ENCODE peak calls at places on chromosomes 3 and 15, in six cellular contexts. E is suprapubic skin, X is right atrium auricular region, B is endothelial cell of umbilical vein, Y is sigmoid colon, N is GM12865. F is an unnamed sample.

GRCh38 chr3:42101481-42101880 is 10.3 kb downstream of the TRAK1 start:
- DNase-seq in E (no peak), X (no peak), B (no peak), Y (no peak), N (no peak), F (no peak)

GRCh38 chr3:42747581-42747980 is 25.5 kb downstream of the CCDC13 start:
- DNase-seq in E (peak), X (peak), B (no peak), Y (no peak), N (no peak), F (peak)

GRCh38 chr3:78495326-78495725 is 1272.5 kb downstream of the ROBO1 start:
- DNase-seq in E (no peak), X (no peak), B (no peak), Y (no peak), N (no peak), F (no peak)

GRCh38 chr3:41365973-41366372 is 166.7 kb downstream of the CTNNB1 start:
- DNase-seq in E (no peak), X (no peak), B (no peak), Y (no peak), N (no peak), F (no peak)

GRCh38 chr3:134460965-134461364 is 24.8 kb downstream of the ANAPC13 start:
- DNase-seq in E (no peak), X (no peak), B (no peak), Y (no peak), N (no peak), F (no peak)

GRCh38 chr3:60046212-60046611 is 996.4 kb upstream of the CFAP20DC start:
- DNase-seq in E (no peak), X (no peak), B (no peak), Y (no peak), N (no peak), F (no peak)

GRCh38 chr3:46517782-46518181 is 20.0 kb downstream of the RTP3 start:
- DNase-seq in E (no peak), X (no peak), B (no peak), Y (no peak), N (no peak), F (no peak)

GRCh38 chr3:95408464-95408862 is 1345.6 kb downstream of the NSUN3 start:
- DNase-seq in E (no peak), X (no peak), B (no peak), Y (no peak), N (no peak), F (no peak)

GRCh38 chr3:197331131-197331530 is 32.7 kb upstream of the DLG1 start:
- DNase-seq in E (no peak), X (no peak), B (no peak), Y (no peak), N (peak), F (no peak)

GRCh38 chr3:194632983-194633348 is 253 bp downstream of the TMEM44 start:
- DNase-seq in E (no peak), X (no peak), B (peak), Y (peak), N (no peak), F (peak)

GRCh38 chr3:20405731-20406130 is 219.7 kb upstream of the SGO1 start:
- DNase-seq in E (no peak), X (no peak), B (no peak), Y (no peak), N (no peak), F (no peak)

GRCh38 chr15:28979208-28979891 is 93.6 kb downstream of the APBA2 start:
- DNase-seq in E (no peak), X (peak), B (no peak), Y (no peak), N (no peak), F (no peak)

GRCh38 chr15:72184165-72184811 is 13.3 kb downstream of the GRAMD2A start:
- DNase-seq in E (peak), X (no peak), B (no peak), Y (no peak), N (no peak), F (no peak)

GRCh38 chr3:12822725-12823373 is 18.5 kb downstream of the RPL32 start:
- DNase-seq in E (no peak), X (no peak), B (no peak), Y (no peak), N (no peak), F (no peak)

GRCh38 chr3:134594236-134594825 is 56.5 kb downstream of the KY start:
- DNase-seq in E (no peak), X (no peak), B (no peak), Y (no peak), N (no peak), F (no peak)

GRCh38 chr15:101458908-101459578 is 30.5 kb downstream of the PCSK6 start:
- DNase-seq in E (no peak), X (no peak), B (no peak), Y (peak), N (no peak), F (no peak)

GRCh38 chr3:16618721-16619120 is 13.5 kb upstream of the DAZL start:
- DNase-seq in E (no peak), X (no peak), B (no peak), Y (no peak), N (no peak), F (no peak)

GRCh38 chr3:52366527-52366926 is 50.4 kb downstream of the DNAH1 start:
- DNase-seq in E (no peak), X (no peak), B (no peak), Y (no peak), N (no peak), F (no peak)

GRCh38 chr3:18988619-18989229 is 159.6 kb upstream of the KCNH8 start:
- DNase-seq in E (no peak), X (no peak), B (no peak), Y (no peak), N (peak), F (no peak)

GRCh38 chr3:130671545-130671944 is 75.1 kb downstream of the PIK3R4 start:
- DNase-seq in E (no peak), X (no peak), B (no peak), Y (no peak), N (no peak), F (no peak)

GRCh38 chr15:60043744-60044435 is 39.8 kb downstream of the FOXB1 start:
- DNase-seq in E (no peak), X (no peak), B (no peak), Y (no peak), N (no peak), F (no peak)

GRCh38 chr3:141353652-141354495 is 14.4 kb upstream of the ZBTB38 start:
- DNase-seq in E (no peak), X (no peak), B (no peak), Y (no peak), N (no peak), F (no peak)

GRCh38 chr3:171333784-171334464 is 126.3 kb downstream of the TNIK start:
- DNase-seq in E (no peak), X (no peak), B (peak), Y (no peak), N (no peak), F (no peak)

GRCh38 chr3:72810659-72811434 is 37.4 kb downstream of the SHQ1 start:
- DNase-seq in E (no peak), X (no peak), B (no peak), Y (no peak), N (no peak), F (no peak)

DNA sequence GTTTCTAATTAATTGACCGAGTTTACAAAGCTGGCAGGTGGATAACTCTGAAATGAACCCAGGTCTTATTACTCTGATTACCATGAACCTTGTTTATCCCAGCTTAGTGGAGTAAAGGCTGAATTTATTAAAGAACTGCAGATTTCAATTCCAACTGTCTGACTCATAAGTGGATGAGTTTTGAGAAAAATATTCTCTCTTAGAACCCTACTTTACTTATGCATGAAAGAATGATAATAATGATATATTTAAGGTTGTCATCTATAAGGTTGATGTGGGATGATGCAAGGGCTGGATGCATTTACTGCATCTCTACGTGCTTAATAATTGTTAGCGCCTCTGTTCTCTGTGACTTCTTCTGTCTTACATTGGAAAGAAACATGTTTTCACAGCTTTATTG is 771.4 kb upstream of the ARRDC4 start:
- DNase-seq in E (no peak), X (no peak), B (no peak), Y (no peak), N (no peak), F (no peak)
- H3K4me3 ChIP-seq in E (no peak), X (no peak), B (no peak), Y (no peak), N (no peak), F (no peak)

GRCh38 chr3:193563429-193563828 is 8.7 kb upstream of the ATP13A4 start:
- DNase-seq in E (no peak), X (no peak), B (no peak), Y (no peak), N (no peak), F (no peak)
- TF ChIP-seq CTCF in E (no peak), X (no peak), B (no peak), Y (no peak), N (no peak), F (no peak)

GRCh38 chr15:41492597-41493204 is 973 bp upstream of the ITPKA start:
- DNase-seq in E (no peak), X (no peak), B (no peak), Y (no peak), N (no peak), F (no peak)
- H3K4me3 ChIP-seq in E (peak), X (peak), B (peak), Y (peak), N (peak), F (peak)

GRCh38 chr3:155555479-155556065 is 189.3 kb downstream of the PLCH1 start:
- DNase-seq in E (no peak), X (no peak), B (no peak), Y (no peak), N (no peak), F (no peak)

GRCh38 chr3:155560135-155560534 is 184.7 kb downstream of the PLCH1 start:
- DNase-seq in E (no peak), X (no peak), B (no peak), Y (no peak), N (no peak), F (no peak)

GRCh38 chr3:155554777-155555445 is 190.0 kb downstream of the PLCH1 start:
- DNase-seq in E (no peak), X (no peak), B (no peak), Y (no peak), N (peak), F (no peak)

GRCh38 chr3:155553800-155554199 is 191.1 kb downstream of the PLCH1 start:
- DNase-seq in E (no peak), X (no peak), B (no peak), Y (no peak), N (peak), F (no peak)

DNA sequence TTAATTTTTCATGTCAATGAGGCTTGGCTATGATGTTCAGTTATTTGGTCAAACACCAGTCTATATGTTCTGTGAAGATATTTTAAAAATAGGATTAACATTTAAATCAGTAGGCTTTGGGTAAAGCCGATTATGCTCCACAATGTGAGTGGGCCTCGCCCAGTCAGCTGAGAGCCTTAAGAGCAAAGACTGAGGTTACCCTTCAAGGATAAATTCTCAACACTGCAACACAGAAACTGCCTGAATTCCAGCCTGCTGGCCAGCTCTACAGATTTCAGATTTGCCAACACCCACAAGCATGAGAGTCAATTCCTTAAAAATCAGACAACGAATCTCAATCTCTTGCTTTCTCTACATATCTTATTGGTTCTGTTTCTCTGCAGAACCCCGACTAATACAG is 188.3 kb downstream of the PLCH1 start:
- DNase-seq in E (no peak), X (no peak), B (no peak), Y (no peak), N (no peak), F (no peak)
- TF ChIP-seq CTCF in E (no peak), X (no peak), B (no peak), Y (no peak), N (no peak), F (no peak)

DNA sequence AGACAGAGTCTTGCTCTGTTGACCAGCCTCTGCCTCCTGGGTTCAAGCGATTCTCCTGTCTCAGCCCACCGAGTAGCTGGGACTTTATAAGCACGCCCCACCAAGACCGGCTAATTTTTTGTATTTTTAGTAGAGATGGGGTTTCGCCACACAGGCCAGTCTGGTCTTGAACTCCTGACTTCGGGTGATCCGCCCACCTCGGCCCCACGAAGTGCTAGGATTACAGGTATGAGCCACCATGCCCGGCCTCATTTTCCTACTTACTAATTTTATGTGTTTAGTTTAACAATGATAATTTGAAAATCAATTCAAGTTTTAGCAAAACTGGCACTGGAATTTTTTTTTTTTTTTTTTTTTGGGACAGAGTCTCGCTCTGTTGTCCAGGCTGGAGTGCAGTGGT is 336.5 kb downstream of the LPP start:
- DNase-seq in E (no peak), X (no peak), B (no peak), Y (no peak), N (no peak), F (no peak)
- H3K4me3 ChIP-seq in E (no peak), X (no peak), B (no peak), Y (no peak), N (no peak), F (no peak)

DNA sequence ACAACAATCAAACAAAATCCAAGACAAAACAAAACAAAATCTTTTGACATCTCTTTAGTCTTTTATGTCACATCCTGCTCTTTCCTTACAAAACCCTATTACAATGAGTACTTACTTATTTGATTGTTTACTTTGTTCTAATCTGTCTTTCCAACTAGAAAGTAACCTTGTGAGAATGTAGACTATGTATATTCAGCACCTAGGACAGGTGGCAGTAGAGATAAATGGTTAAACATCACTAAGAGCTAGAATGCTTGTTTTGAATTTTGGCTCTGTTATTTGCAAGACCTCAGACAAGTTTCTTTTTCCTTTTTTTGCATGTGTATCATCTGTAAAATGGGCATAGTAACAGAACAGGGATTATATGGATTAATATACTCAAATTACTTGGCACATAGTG is 33.1 kb upstream of the NAALADL2 start:
- DNase-seq in E (no peak), X (no peak), B (no peak), Y (no peak), N (no peak), F (no peak)
- TF ChIP-seq CTCF in E (no peak), X (no peak), B (no peak), Y (no peak), N (no peak), F (no peak)

DNA sequence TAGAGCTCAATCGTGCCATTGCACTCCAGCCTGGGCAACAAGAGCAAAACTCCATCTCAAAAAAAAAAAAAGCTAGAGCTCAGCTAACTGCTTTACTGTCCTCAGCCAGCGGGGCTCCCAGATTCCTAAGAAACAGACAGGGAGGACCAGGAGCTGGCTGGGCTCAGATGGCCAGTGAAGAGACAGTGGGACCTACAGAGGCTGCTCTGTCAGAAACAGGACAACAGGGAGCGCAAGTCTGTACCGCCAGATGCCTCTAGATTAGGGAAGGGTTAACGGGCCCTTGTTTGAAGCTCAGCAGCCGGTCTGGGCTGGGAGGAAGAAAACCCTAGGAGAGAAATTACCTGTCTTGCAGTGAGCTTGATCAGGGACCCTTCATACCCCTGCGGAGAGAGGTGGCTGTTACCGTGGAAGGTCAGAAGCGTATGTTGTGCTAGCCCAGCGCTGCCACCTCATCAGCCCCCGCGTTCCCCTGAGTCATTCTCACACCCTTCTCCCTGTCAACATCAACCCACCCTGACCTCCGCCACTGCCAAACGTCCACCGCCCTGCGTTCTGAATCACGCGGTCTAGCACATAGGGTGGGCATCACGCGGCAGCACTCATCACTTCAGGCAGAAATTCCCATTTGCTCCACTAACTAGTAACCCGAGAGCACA is 25.3 kb downstream of the RBPMS2 start:
- DNase-seq in E (no peak), X (peak), B (no peak), Y (no peak), N (no peak), F (no peak)
- H3K4me3 ChIP-seq in E (no peak), X (peak), B (no peak), Y (no peak), N (no peak), F (peak)

F was measured in coronary artery.